ENCODE peak calls at places on chromosomes 1 and 21, in eight cellular contexts. R is lower lobe of right lung, Q is SJSA1, Y is OCI-LY7, P is MM.1S, W is fibroblast of lung, I is pancreas, T is colonic mucosa. M is an unnamed sample. For H3K4me1, the result is how much of the 10 kb centered on the place peaks cover.

GRCh38 chr21:27393726-27394125 is 426.8 kb upstream of the ADAMTS5 start:
- DNase-seq in I (no peak), T (no peak), P (no peak), W (no peak), R (no peak), Q (peak), Y (no peak), M (no peak)

GRCh38 chr1:39969048-39969447 is 14.1 kb downstream of the MFSD2A start:
- DNase-seq in P (no peak), Q (no peak), Y (no peak), R (peak), I (no peak), W (peak), T (no peak), M (no peak)

GRCh38 chr1:161948435-161948834 is 75.2 kb downstream of the OLFML2B start:
- DNase-seq in Q (no peak), R (no peak), P (no peak), T (no peak), W (no peak), I (no peak), Y (no peak), M (no peak)

GRCh38 chr21:37793660-37794059 is 122.6 kb downstream of the KCNJ6 start:
- DNase-seq in W (peak), R (no peak), I (no peak), Y (no peak), Q (no peak), P (peak), T (no peak), M (no peak)

GRCh38 chr1:50929376-50929958 is 30.6 kb downstream of the FAF1 start:
- DNase-seq in Q (peak), I (no peak), P (peak), Y (peak), R (no peak), W (peak), T (no peak), M (no peak)

GRCh38 chr1:20301463-20302092 is 10.9 kb downstream of the VWA5B1 start:
- DNase-seq in T (no peak), R (no peak), W (peak), Q (no peak), Y (no peak), I (no peak), P (no peak), M (no peak)

GRCh38 chr1:109785446-109786106 is 21.9 kb upstream of the EPS8L3 start:
- DNase-seq in R (peak), I (peak), W (no peak), Y (no peak), T (peak), P (no peak), Q (no peak), M (no peak)

GRCh38 chr21:41823906-41824305 is 55.2 kb downstream of the PRDM15 start:
- DNase-seq in T (no peak), P (no peak), R (no peak), Y (no peak), I (no peak), W (no peak), Q (no peak), M (no peak)

DNA sequence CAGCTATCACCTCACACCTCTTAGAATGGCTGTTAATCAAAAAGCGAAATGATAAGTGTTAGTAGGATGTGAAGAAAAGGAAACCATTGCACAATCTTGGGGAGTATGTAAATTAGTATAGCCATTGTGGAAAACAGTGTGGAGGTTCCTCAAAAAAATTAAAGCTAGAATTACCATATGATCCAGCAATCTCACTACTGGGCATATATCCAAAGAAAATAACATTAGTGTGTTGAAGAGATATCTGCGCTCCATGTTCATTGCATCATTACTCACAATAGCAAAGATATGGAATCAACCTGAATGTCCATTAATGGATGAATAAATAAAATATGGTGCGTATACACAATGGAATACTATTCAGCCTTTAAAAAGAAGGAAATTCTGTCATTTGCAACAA is 68.9 kb downstream of the SNRPE start:
- DNase-seq in R (no peak), I (no peak), Q (no peak), P (no peak), W (peak), Y (no peak), T (no peak), M (no peak)
- H3K4me1 ChIP-seq in R (under half), I (under half), Q (under half), P (under half), W (under half), Y (under half), T (under half), M (under half)

GRCh38 chr1:164779376-164779775 is 220.4 kb downstream of the PBX1 start:
- DNase-seq in Q (no peak), I (no peak), Y (no peak), R (no peak), P (no peak), T (no peak), W (no peak), M (no peak)

GRCh38 chr1:164777518-164777917 is 218.5 kb downstream of the PBX1 start:
- DNase-seq in I (no peak), P (no peak), Y (no peak), Q (no peak), W (no peak), R (no peak), T (no peak), M (no peak)

GRCh38 chr1:164781980-164782379 is 223.0 kb downstream of the PBX1 start:
- DNase-seq in Y (no peak), P (no peak), I (no peak), R (no peak), T (no peak), W (no peak), Q (no peak), M (no peak)

GRCh38 chr1:164780863-164781262 is 221.9 kb downstream of the PBX1 start:
- DNase-seq in P (no peak), T (no peak), W (peak), R (no peak), Q (peak), I (no peak), Y (no peak), M (no peak)

DNA sequence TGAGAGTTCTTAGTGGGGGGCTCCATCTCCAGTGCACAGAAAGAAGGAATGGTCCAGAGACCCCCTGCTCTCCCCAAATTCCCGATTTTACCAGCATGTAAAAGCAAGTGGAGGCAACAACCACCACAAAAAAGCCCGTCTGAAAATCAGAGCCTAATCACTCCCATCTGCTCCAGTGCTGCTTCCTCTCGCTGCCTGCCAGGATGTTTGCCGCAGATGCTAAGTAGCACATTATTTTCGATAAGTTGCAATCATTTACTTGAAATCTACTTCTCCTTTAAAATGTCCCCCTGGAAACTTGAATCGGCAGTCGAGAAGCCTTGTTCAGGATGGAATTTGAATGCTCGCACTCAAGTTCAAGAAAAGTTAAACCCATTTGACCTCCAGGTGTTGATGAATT is 221.1 kb downstream of the PBX1 start:
- DNase-seq in T (no peak), P (no peak), R (no peak), W (no peak), Q (no peak), I (no peak), Y (no peak), M (no peak)
- H3K4me3 ChIP-seq in T (no peak), P (no peak), R (no peak), W (no peak), Q (no peak), I (no peak), Y (no peak), M (no peak)

GRCh38 chr1:3078941-3079340 is 9.9 kb downstream of the PRDM16 start:
- DNase-seq in R (no peak), W (peak), I (peak), Q (no peak), P (no peak), Y (no peak), T (no peak), M (no peak)

GRCh38 chr1:3079381-3080093 is 10.5 kb downstream of the PRDM16 start:
- DNase-seq in T (no peak), P (no peak), Y (no peak), W (no peak), Q (no peak), I (peak), R (no peak), M (no peak)

GRCh38 chr1:3081171-3081683 is 12.2 kb downstream of the PRDM16 start:
- DNase-seq in I (peak), Y (no peak), T (no peak), R (no peak), P (no peak), Q (no peak), W (no peak), M (no peak)

GRCh38 chr1:3082051-3082450 is 13.0 kb downstream of the PRDM16 start:
- DNase-seq in I (no peak), T (no peak), W (no peak), P (no peak), R (no peak), Y (no peak), Q (no peak), M (no peak)

GRCh38 chr1:3080236-3080964 is 11.4 kb downstream of the PRDM16 start:
- DNase-seq in T (no peak), P (no peak), W (no peak), R (no peak), I (peak), Q (no peak), Y (no peak), M (no peak)
- H3K4me1 ChIP-seq in T (under half), P (under half), W (under half), R (under half), I (under half), Q (under half), Y (under half), M (under half)

GRCh38 chr1:151146416-151147131 is at the start of gene SEMA6C:
- DNase-seq in W (peak), I (peak), Y (peak), P (peak), R (peak), Q (peak), T (peak), M (peak)

GRCh38 chr1:151147685-151148084 is 1.3 kb upstream of the SEMA6C start:
- DNase-seq in R (no peak), W (no peak), Y (no peak), I (no peak), T (no peak), Q (peak), P (no peak), M (no peak)

GRCh38 chr1:151146072-151146415 is 387 bp downstream of the SEMA6C start:
- DNase-seq in W (peak), R (no peak), Y (no peak), I (no peak), P (no peak), Q (no peak), T (peak), M (no peak)

GRCh38 chr1:151145158-151146071 is 1.0 kb downstream of the SEMA6C start:
- DNase-seq in W (peak), T (no peak), P (no peak), R (no peak), Q (no peak), Y (no peak), I (peak), M (no peak)

DNA sequence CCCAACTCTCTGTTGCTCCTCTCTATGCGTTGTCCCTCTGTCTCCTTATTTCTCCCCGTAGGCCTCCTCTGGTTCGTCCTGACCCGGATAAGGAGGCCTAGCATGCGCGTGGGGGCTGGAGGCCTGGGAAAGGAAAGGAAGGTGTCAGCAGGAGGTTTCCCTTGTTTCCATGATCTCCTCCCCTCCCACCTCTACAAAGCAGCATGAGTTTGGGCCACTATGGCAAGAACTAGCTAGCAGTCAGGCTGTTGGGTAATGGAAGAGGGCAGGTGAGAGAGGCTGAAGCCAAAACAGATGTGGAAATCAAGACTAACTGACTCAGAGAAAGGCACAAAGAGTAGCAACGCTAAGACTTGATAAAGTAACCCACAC is 687 bp upstream of the SEMA6C start:
- DNase-seq in Q (no peak), T (no peak), I (no peak), W (no peak), Y (no peak), R (no peak), P (no peak), M (no peak)
- H3K4me3 ChIP-seq in Q (peak), T (peak), I (peak), W (peak), Y (peak), R (peak), P (peak), M (peak)

DNA sequence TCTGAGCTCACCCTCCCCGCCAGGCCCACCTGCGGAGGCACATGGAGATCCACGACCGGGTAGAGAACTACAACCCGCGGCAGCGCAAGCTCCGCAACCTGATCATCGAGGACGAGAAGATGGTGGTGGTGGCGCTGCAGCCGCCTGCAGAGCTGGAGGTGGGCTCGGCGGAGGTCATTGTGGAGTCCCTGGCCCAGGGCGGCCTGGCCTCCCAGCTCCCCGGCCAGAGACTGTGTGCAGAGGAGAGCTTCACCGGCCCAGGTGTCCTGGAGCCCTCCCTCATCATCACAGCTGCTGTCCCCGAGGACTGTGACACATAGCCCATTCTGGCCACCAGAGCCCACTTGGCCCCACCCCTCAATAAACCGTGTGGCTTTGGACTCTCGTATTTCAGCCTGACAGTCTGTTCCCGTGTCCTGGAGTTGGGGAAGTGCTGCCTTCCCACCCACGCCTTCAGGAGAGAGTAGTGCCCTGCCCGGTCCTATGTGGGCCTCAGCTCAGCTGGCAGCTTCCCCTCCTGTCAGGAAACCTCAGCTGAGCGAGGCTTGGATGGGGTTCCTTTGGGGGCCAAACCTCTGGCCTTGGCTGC is 9.2 kb downstream of the ZBTB48 start:
- DNase-seq in P (no peak), I (peak), W (no peak), Y (no peak), Q (no peak), R (peak), T (no peak), M (no peak)
- H3K4me1 ChIP-seq in P (under half), I (under half), W (under half), Y (under half), Q (under half), R (under half), T (under half), M (under half)

GRCh38 chr1:171251741-171252300 is 3.5 kb downstream of the FMO1 start:
- DNase-seq in T (peak), I (no peak), W (peak), Y (peak), R (no peak), Q (no peak), P (peak), M (no peak)
- H3K4me3 ChIP-seq in T (peak), I (peak), W (peak), Y (peak), R (peak), Q (peak), P (peak), M (peak)

GRCh38 chr1:153629343-153629665 is 1.1 kb downstream of the S100A1 start:
- DNase-seq in R (no peak), T (no peak), I (peak), Y (no peak), W (no peak), Q (no peak), P (no peak), M (no peak)
- H3K4me1 ChIP-seq in R (half or more), T (under half), I (under half), Y (under half), W (under half), Q (under half), P (under half), M (under half)

M was measured in prostate gland.